ENCODE peak calls at places on chromosomes 13 and 19, in nine cellular contexts. One of them, this sample, is unnamed.
A peak's percentile ranks its signal among the peaks of the same experiment; 100 is the strongest.

GRCh38 chr13:79141082-79141481 is 265.0 kb downstream of the RBM26 start:
- DNase-seq in endodermal cell: no peak
- DNase-seq in NT2/D1: no peak
- DNase-seq in neuronal stem cell: no peak
- DNase-seq in lower lobe of right lung: no peak
- DNase-seq in left ventricle myocardium inferior: no peak
- DNase-seq in endothelial cell of umbilical vein: no peak
- DNase-seq in naive thymus-derived CD4-positive, alpha-beta T cell: no peak
- DNase-seq in cardiac muscle cell: no peak
- DNase-seq in this sample: no peak

GRCh38 chr13:37741536-37741935 is 128.0 kb downstream of the TRPC4 start:
- DNase-seq in endodermal cell: no peak
- DNase-seq in NT2/D1: no peak
- DNase-seq in neuronal stem cell: no peak
- DNase-seq in lower lobe of right lung: no peak
- DNase-seq in left ventricle myocardium inferior: no peak
- DNase-seq in endothelial cell of umbilical vein: no peak
- DNase-seq in naive thymus-derived CD4-positive, alpha-beta T cell: no peak
- DNase-seq in cardiac muscle cell: no peak
- DNase-seq in this sample: peak; percentile 11

GRCh38 chr13:112898786-112899617 is 70.0 kb upstream of the MCF2L start:
- DNase-seq in endodermal cell: no peak
- DNase-seq in NT2/D1: no peak
- DNase-seq in neuronal stem cell: no peak
- DNase-seq in lower lobe of right lung: peak; percentile 34
- DNase-seq in left ventricle myocardium inferior: peak; percentile 9
- DNase-seq in endothelial cell of umbilical vein: no peak
- DNase-seq in naive thymus-derived CD4-positive, alpha-beta T cell: no peak
- DNase-seq in cardiac muscle cell: no peak
- DNase-seq in this sample: no peak

GRCh38 chr19:32404939-32405430 is 585 bp upstream of the DPY19L3 start:
- DNase-seq in endodermal cell: no peak
- DNase-seq in NT2/D1: peak; percentile 8
- DNase-seq in neuronal stem cell: no peak
- DNase-seq in lower lobe of right lung: peak; percentile 77
- DNase-seq in left ventricle myocardium inferior: peak; percentile 71
- DNase-seq in endothelial cell of umbilical vein: no peak
- DNase-seq in naive thymus-derived CD4-positive, alpha-beta T cell: peak; percentile 14
- DNase-seq in cardiac muscle cell: peak; percentile 61
- DNase-seq in this sample: no peak

GRCh38 chr13:69124996-69125395 is 982.6 kb upstream of the ATXN8OS start:
- DNase-seq in endodermal cell: no peak
- DNase-seq in NT2/D1: no peak
- DNase-seq in neuronal stem cell: no peak
- DNase-seq in lower lobe of right lung: no peak
- DNase-seq in left ventricle myocardium inferior: no peak
- DNase-seq in endothelial cell of umbilical vein: no peak
- DNase-seq in naive thymus-derived CD4-positive, alpha-beta T cell: no peak
- DNase-seq in cardiac muscle cell: no peak
- DNase-seq in this sample: no peak

GRCh38 chr19:1106841-1107654 is 3.3 kb downstream of the GPX4 start:
- DNase-seq in endodermal cell: peak; percentile 71
- DNase-seq in NT2/D1: no peak
- DNase-seq in neuronal stem cell: no peak
- DNase-seq in lower lobe of right lung: no peak
- DNase-seq in left ventricle myocardium inferior: no peak
- DNase-seq in endothelial cell of umbilical vein: no peak
- DNase-seq in naive thymus-derived CD4-positive, alpha-beta T cell: no peak
- DNase-seq in cardiac muscle cell: peak; percentile 57
- DNase-seq in this sample: no peak

GRCh38 chr19:19540707-19541515 is 2.8 kb downstream of the CILP2 start:
- DNase-seq in endodermal cell: peak; percentile 97
- DNase-seq in NT2/D1: peak; percentile 94
- DNase-seq in neuronal stem cell: peak; percentile 57
- DNase-seq in lower lobe of right lung: peak; percentile 65
- DNase-seq in left ventricle myocardium inferior: no peak
- DNase-seq in endothelial cell of umbilical vein: no peak
- DNase-seq in naive thymus-derived CD4-positive, alpha-beta T cell: peak; percentile 49
- DNase-seq in cardiac muscle cell: peak; percentile 52
- DNase-seq in this sample: peak; percentile 61

GRCh38 chr13:40517486-40518311 is 148.7 kb downstream of the FOXO1 start:
- DNase-seq in endodermal cell: no peak
- DNase-seq in NT2/D1: no peak
- DNase-seq in neuronal stem cell: no peak
- DNase-seq in lower lobe of right lung: no peak
- DNase-seq in left ventricle myocardium inferior: no peak
- DNase-seq in endothelial cell of umbilical vein: no peak
- DNase-seq in naive thymus-derived CD4-positive, alpha-beta T cell: no peak
- DNase-seq in cardiac muscle cell: no peak
- DNase-seq in this sample: no peak

GRCh38 chr19:42378225-42378929 is 11.7 kb downstream of the CNFN start:
- DNase-seq in endodermal cell: no peak
- DNase-seq in NT2/D1: no peak
- DNase-seq in neuronal stem cell: no peak
- DNase-seq in lower lobe of right lung: no peak
- DNase-seq in left ventricle myocardium inferior: no peak
- DNase-seq in endothelial cell of umbilical vein: no peak
- DNase-seq in naive thymus-derived CD4-positive, alpha-beta T cell: no peak
- DNase-seq in cardiac muscle cell: no peak
- DNase-seq in this sample: no peak

GRCh38 chr19:31378404-31378803 is 29.2 kb upstream of the TSHZ3 start:
- DNase-seq in endodermal cell: no peak
- DNase-seq in NT2/D1: no peak
- DNase-seq in neuronal stem cell: no peak
- DNase-seq in lower lobe of right lung: no peak
- DNase-seq in left ventricle myocardium inferior: peak; percentile 44
- DNase-seq in endothelial cell of umbilical vein: no peak
- DNase-seq in naive thymus-derived CD4-positive, alpha-beta T cell: no peak
- DNase-seq in cardiac muscle cell: no peak
- DNase-seq in this sample: peak; percentile 76

GRCh38 chr13:98363326-98363725 is 186.3 kb upstream of the RNF113B start:
- DNase-seq in endodermal cell: no peak
- DNase-seq in NT2/D1: no peak
- DNase-seq in neuronal stem cell: no peak
- DNase-seq in lower lobe of right lung: no peak
- DNase-seq in left ventricle myocardium inferior: no peak
- DNase-seq in endothelial cell of umbilical vein: no peak
- DNase-seq in naive thymus-derived CD4-positive, alpha-beta T cell: no peak
- DNase-seq in cardiac muscle cell: no peak
- DNase-seq in this sample: no peak

GRCh38 chr19:13846533-13847032 is 30.4 kb upstream of the NANOS3 start:
- DNase-seq in endodermal cell: peak; percentile 96
- DNase-seq in NT2/D1: peak; percentile 78
- DNase-seq in neuronal stem cell: no peak
- DNase-seq in lower lobe of right lung: peak; percentile 96
- DNase-seq in left ventricle myocardium inferior: peak; percentile 86
- DNase-seq in endothelial cell of umbilical vein: peak; percentile 88
- DNase-seq in naive thymus-derived CD4-positive, alpha-beta T cell: peak; percentile 98
- DNase-seq in cardiac muscle cell: peak; percentile 78
- DNase-seq in this sample: peak; percentile 86

GRCh38 chr19:33175886-33176669 is 18.1 kb upstream of the LRP3 start:
- DNase-seq in endodermal cell: peak; percentile 48
- DNase-seq in NT2/D1: no peak
- DNase-seq in neuronal stem cell: no peak
- DNase-seq in lower lobe of right lung: no peak
- DNase-seq in left ventricle myocardium inferior: no peak
- DNase-seq in endothelial cell of umbilical vein: no peak
- DNase-seq in naive thymus-derived CD4-positive, alpha-beta T cell: peak; percentile 14
- DNase-seq in cardiac muscle cell: peak; percentile 56
- DNase-seq in this sample: no peak

GRCh38 chr19:55598719-55599467 is 424 bp downstream of the FIZ1 start:
- DNase-seq in endodermal cell: peak; percentile 99
- DNase-seq in NT2/D1: peak; percentile 89
- DNase-seq in neuronal stem cell: peak; percentile 98
- DNase-seq in lower lobe of right lung: peak; percentile 93
- DNase-seq in left ventricle myocardium inferior: peak; percentile 90
- DNase-seq in endothelial cell of umbilical vein: peak; percentile 96
- DNase-seq in naive thymus-derived CD4-positive, alpha-beta T cell: peak; percentile 94
- DNase-seq in cardiac muscle cell: peak; percentile 94
- DNase-seq in this sample: peak; percentile 88

GRCh38 chr19:18798384-18799352 is 7.6 kb upstream of the COMP start:
- DNase-seq in endodermal cell: peak; percentile 70
- DNase-seq in NT2/D1: no peak
- DNase-seq in neuronal stem cell: no peak
- DNase-seq in lower lobe of right lung: no peak
- DNase-seq in left ventricle myocardium inferior: no peak
- DNase-seq in endothelial cell of umbilical vein: no peak
- DNase-seq in naive thymus-derived CD4-positive, alpha-beta T cell: no peak
- DNase-seq in cardiac muscle cell: no peak
- DNase-seq in this sample: no peak

GRCh38 chr19:41367848-41368301 is 3.9 kb upstream of the B9D2 start:
- DNase-seq in endodermal cell: no peak
- DNase-seq in NT2/D1: no peak
- DNase-seq in neuronal stem cell: no peak
- DNase-seq in lower lobe of right lung: no peak
- DNase-seq in left ventricle myocardium inferior: no peak
- DNase-seq in endothelial cell of umbilical vein: peak; percentile 82
- DNase-seq in naive thymus-derived CD4-positive, alpha-beta T cell: no peak
- DNase-seq in cardiac muscle cell: no peak
- DNase-seq in this sample: peak; percentile 97

GRCh38 chr19:36489920-36490415 is 607 bp upstream of the ZNF566 start:
- DNase-seq in endodermal cell: peak; percentile 95
- DNase-seq in NT2/D1: peak; percentile 87
- DNase-seq in neuronal stem cell: peak; percentile 93
- DNase-seq in lower lobe of right lung: peak; percentile 79
- DNase-seq in left ventricle myocardium inferior: peak; percentile 80
- DNase-seq in endothelial cell of umbilical vein: no peak
- DNase-seq in naive thymus-derived CD4-positive, alpha-beta T cell: peak; percentile 68
- DNase-seq in cardiac muscle cell: peak; percentile 95
- DNase-seq in this sample: no peak

GRCh38 chr13:104954210-104954609 is 1581.3 kb downstream of the EFNB2 start:
- DNase-seq in endodermal cell: no peak
- DNase-seq in NT2/D1: no peak
- DNase-seq in neuronal stem cell: no peak
- DNase-seq in lower lobe of right lung: no peak
- DNase-seq in left ventricle myocardium inferior: no peak
- DNase-seq in endothelial cell of umbilical vein: no peak
- DNase-seq in naive thymus-derived CD4-positive, alpha-beta T cell: no peak
- DNase-seq in cardiac muscle cell: no peak
- DNase-seq in this sample: no peak

GRCh38 chr19:54883228-54883627 is 9.2 kb downstream of the FCAR start:
- DNase-seq in endodermal cell: no peak
- DNase-seq in NT2/D1: no peak
- DNase-seq in neuronal stem cell: no peak
- DNase-seq in lower lobe of right lung: no peak
- DNase-seq in left ventricle myocardium inferior: no peak
- DNase-seq in endothelial cell of umbilical vein: no peak
- DNase-seq in naive thymus-derived CD4-positive, alpha-beta T cell: no peak
- DNase-seq in cardiac muscle cell: no peak
- DNase-seq in this sample: no peak

GRCh38 chr13:101700598-101700997 is 248.1 kb downstream of the ITGBL1 start:
- DNase-seq in endodermal cell: no peak
- DNase-seq in NT2/D1: no peak
- DNase-seq in neuronal stem cell: no peak
- DNase-seq in lower lobe of right lung: no peak
- DNase-seq in left ventricle myocardium inferior: no peak
- DNase-seq in endothelial cell of umbilical vein: peak; percentile 20
- DNase-seq in naive thymus-derived CD4-positive, alpha-beta T cell: no peak
- DNase-seq in cardiac muscle cell: no peak
- DNase-seq in this sample: no peak
- H3K4me1 ChIP-seq in endodermal cell: no peaks in the 10 kb centered on the region
- H3K4me1 ChIP-seq in NT2/D1: no peaks in the 10 kb centered on the region
- H3K4me1 ChIP-seq in neuronal stem cell: no peaks in the 10 kb centered on the region
- H3K4me1 ChIP-seq in lower lobe of right lung: no peaks in the 10 kb centered on the region
- H3K4me1 ChIP-seq in left ventricle myocardium inferior: peaks cover 3% of the 10 kb centered on the region
- H3K4me1 ChIP-seq in endothelial cell of umbilical vein: no peaks in the 10 kb centered on the region
- H3K4me1 ChIP-seq in naive thymus-derived CD4-positive, alpha-beta T cell: no peaks in the 10 kb centered on the region
- H3K4me1 ChIP-seq in cardiac muscle cell: no peaks in the 10 kb centered on the region
- H3K4me1 ChIP-seq in this sample: no peaks in the 10 kb centered on the region

GRCh38 chr19:46077815-46078167 is 37.0 kb upstream of the IGFL4 start:
- DNase-seq in endodermal cell: no peak
- DNase-seq in NT2/D1: no peak
- DNase-seq in neuronal stem cell: no peak
- DNase-seq in lower lobe of right lung: no peak
- DNase-seq in left ventricle myocardium inferior: no peak
- DNase-seq in endothelial cell of umbilical vein: no peak
- DNase-seq in naive thymus-derived CD4-positive, alpha-beta T cell: no peak
- DNase-seq in cardiac muscle cell: no peak
- DNase-seq in this sample: no peak
- H3K27me3 ChIP-seq in endodermal cell: peaks cover 35% of the 10 kb centered on the region
- H3K27me3 ChIP-seq in NT2/D1: peaks cover 29% of the 10 kb centered on the region
- H3K27me3 ChIP-seq in neuronal stem cell: peaks cover 42% of the 10 kb centered on the region
- H3K27me3 ChIP-seq in lower lobe of right lung: peaks cover 38% of the 10 kb centered on the region
- H3K27me3 ChIP-seq in left ventricle myocardium inferior: peaks cover 98% of the 10 kb centered on the region
- H3K27me3 ChIP-seq in endothelial cell of umbilical vein: peaks cover 31% of the 10 kb centered on the region
- H3K27me3 ChIP-seq in naive thymus-derived CD4-positive, alpha-beta T cell: no peaks in the 10 kb centered on the region
- H3K27me3 ChIP-seq in cardiac muscle cell: peaks cover 46% of the 10 kb centered on the region
- H3K27me3 ChIP-seq in this sample: peaks cover 40% of the 10 kb centered on the region

DNA sequence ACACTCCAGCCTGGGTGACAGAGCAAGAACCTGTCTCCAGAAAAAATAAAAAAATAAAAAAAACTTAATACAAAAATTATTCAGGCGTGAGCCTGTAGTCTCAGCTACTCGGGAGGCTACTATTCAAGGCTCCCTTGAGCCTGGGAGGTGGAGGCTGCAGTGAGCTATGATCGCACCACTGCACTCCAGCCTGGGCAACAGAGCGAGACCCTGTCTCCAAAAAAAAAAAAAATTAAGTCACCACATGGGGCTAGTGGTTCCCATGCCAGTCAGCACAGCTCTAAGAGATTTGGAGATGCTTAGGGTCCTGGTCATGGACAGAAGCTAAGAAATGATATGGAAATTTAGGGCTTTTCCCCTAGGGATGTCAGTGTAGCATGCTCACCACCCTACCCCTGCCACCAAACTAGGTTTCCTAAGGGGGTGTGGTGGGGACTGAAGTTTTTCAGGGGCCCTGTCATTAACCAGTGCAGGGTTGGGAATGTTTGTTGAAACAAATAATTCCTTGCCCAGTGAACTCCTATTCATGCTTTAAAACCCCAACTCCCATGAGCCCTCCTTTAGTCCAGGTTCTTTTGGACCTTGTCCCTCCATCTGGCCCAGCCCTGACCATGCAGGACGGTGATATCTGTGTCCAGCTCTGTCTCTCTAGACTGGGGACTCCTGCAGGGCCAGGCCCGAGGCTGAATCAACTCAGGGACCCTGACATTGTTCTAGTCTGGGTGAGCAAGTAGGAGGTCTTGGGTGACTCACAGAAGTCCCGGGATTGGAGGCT is 1.8 kb downstream of the FCHO1 start:
- DNase-seq in endodermal cell: no peak
- DNase-seq in NT2/D1: no peak
- DNase-seq in neuronal stem cell: no peak
- DNase-seq in lower lobe of right lung: no peak
- DNase-seq in left ventricle myocardium inferior: no peak
- DNase-seq in endothelial cell of umbilical vein: no peak
- DNase-seq in naive thymus-derived CD4-positive, alpha-beta T cell: no peak
- DNase-seq in cardiac muscle cell: no peak
- DNase-seq in this sample: no peak
- H3K4me1 ChIP-seq in endodermal cell: no peaks in the 10 kb centered on the region
- H3K4me1 ChIP-seq in NT2/D1: peaks cover 11% of the 10 kb centered on the region
- H3K4me1 ChIP-seq in neuronal stem cell: peaks cover 23% of the 10 kb centered on the region
- H3K4me1 ChIP-seq in lower lobe of right lung: peaks cover 10% of the 10 kb centered on the region
- H3K4me1 ChIP-seq in left ventricle myocardium inferior: peaks cover under 1% of the 10 kb centered on the region
- H3K4me1 ChIP-seq in endothelial cell of umbilical vein: peaks cover 3% of the 10 kb centered on the region
- H3K4me1 ChIP-seq in naive thymus-derived CD4-positive, alpha-beta T cell: peaks cover 47% of the 10 kb centered on the region
- H3K4me1 ChIP-seq in cardiac muscle cell: no peaks in the 10 kb centered on the region
- H3K4me1 ChIP-seq in this sample: no peaks in the 10 kb centered on the region

DNA sequence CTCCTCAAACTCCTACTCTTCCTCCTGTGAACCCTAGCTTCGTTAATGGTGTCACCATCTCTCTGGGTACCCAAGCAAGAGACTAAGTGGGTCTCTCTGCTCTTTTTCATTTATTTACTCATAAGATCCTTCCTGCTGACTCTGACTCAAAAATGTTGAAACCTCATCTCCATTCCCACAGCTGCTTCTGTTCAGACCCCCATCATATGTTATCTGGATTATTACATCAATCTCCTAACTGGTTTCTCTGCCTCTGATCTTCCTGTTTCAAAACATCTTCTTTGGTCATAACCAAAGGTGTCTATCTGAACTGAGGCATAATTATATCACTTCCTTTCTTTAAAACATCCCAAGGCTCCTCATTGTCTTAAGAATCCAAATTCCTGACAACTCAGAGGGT is 2.0 kb upstream of the MEDAG start:
- DNase-seq in endodermal cell: no peak
- DNase-seq in NT2/D1: no peak
- DNase-seq in neuronal stem cell: no peak
- DNase-seq in lower lobe of right lung: no peak
- DNase-seq in left ventricle myocardium inferior: no peak
- DNase-seq in endothelial cell of umbilical vein: no peak
- DNase-seq in naive thymus-derived CD4-positive, alpha-beta T cell: no peak
- DNase-seq in cardiac muscle cell: no peak
- DNase-seq in this sample: no peak
- H3K27me3 ChIP-seq in endodermal cell: peaks cover 81% of the 10 kb centered on the region
- H3K27me3 ChIP-seq in NT2/D1: peaks cover 24% of the 10 kb centered on the region
- H3K27me3 ChIP-seq in neuronal stem cell: no peaks in the 10 kb centered on the region
- H3K27me3 ChIP-seq in lower lobe of right lung: peaks cover 31% of the 10 kb centered on the region
- H3K27me3 ChIP-seq in left ventricle myocardium inferior: peaks cover 42% of the 10 kb centered on the region
- H3K27me3 ChIP-seq in endothelial cell of umbilical vein: no peaks in the 10 kb centered on the region
- H3K27me3 ChIP-seq in naive thymus-derived CD4-positive, alpha-beta T cell: peaks cover 3% of the 10 kb centered on the region
- H3K27me3 ChIP-seq in cardiac muscle cell: peaks cover 72% of the 10 kb centered on the region
- H3K27me3 ChIP-seq in this sample: peaks cover 92% of the 10 kb centered on the region